ENCODE peak calls at places on chromosomes 16 and 17, in four cellular contexts. S, L, J and A are unnamed samples. For H3K4me1, the result is how much of the 10 kb centered on the place peaks cover.

GRCh38 chr17:66348605-66349165 is 46.3 kb downstream of the PRKCA start:
- DNase-seq in S (peak), L (peak), J (no peak), A (no peak)

GRCh38 chr17:35879748-35880654 is at the start of gene CCL5:
- DNase-seq in S (no peak), L (no peak), J (no peak), A (no peak)

GRCh38 chr17:38528101-38528500 is 77.7 kb downstream of the SRCIN1 start:
- DNase-seq in S (no peak), L (no peak), J (no peak), A (no peak)

GRCh38 chr17:44065668-44066203 is 735 bp downstream of the LSM12 start:
- DNase-seq in S (no peak), L (no peak), J (no peak), A (no peak)

GRCh38 chr17:47948706-47949196 is 7.4 kb downstream of the PNPO start:
- DNase-seq in S (no peak), L (no peak), J (no peak), A (no peak)

GRCh38 chr16:14263011-14263410 is 191.9 kb downstream of the MRTFB start:
- DNase-seq in S (no peak), L (no peak), J (no peak), A (peak)

GRCh38 chr16:11632455-11632921 is 35.8 kb upstream of the SNN start:
- DNase-seq in S (peak), L (peak), J (no peak), A (no peak)

GRCh38 chr16:24978370-24978914 is 36.7 kb downstream of the ARHGAP17 start:
- DNase-seq in S (no peak), L (no peak), J (no peak), A (no peak)

GRCh38 chr16:87854053-87854906 is 15.0 kb downstream of the SLC7A5 start:
- DNase-seq in S (no peak), L (no peak), J (no peak), A (no peak)

GRCh38 chr16:84922351-84923135 is 88.8 kb downstream of the ZDHHC7 start:
- DNase-seq in S (no peak), L (peak), J (no peak), A (no peak)

GRCh38 chr17:28466521-28467048 is 6.9 kb upstream of the SLC13A2 start:
- DNase-seq in S (peak), L (no peak), J (no peak), A (no peak)

GRCh38 chr17:2120550-2121335 is 65.8 kb downstream of the HIC1 start:
- DNase-seq in S (no peak), L (no peak), J (no peak), A (no peak)

GRCh38 chr17:57946798-57947358 is 8.3 kb downstream of the CUEDC1 start:
- DNase-seq in S (peak), L (peak), J (no peak), A (no peak)

GRCh38 chr17:57949649-57950048 is 5.6 kb downstream of the CUEDC1 start:
- DNase-seq in S (no peak), L (no peak), J (no peak), A (no peak)

GRCh38 chr17:57947369-57947768 is 7.8 kb downstream of the CUEDC1 start:
- DNase-seq in S (no peak), L (no peak), J (no peak), A (no peak)

GRCh38 chr17:57948169-57948554 is 7.0 kb downstream of the CUEDC1 start:
- DNase-seq in S (no peak), L (no peak), J (no peak), A (no peak)

DNA sequence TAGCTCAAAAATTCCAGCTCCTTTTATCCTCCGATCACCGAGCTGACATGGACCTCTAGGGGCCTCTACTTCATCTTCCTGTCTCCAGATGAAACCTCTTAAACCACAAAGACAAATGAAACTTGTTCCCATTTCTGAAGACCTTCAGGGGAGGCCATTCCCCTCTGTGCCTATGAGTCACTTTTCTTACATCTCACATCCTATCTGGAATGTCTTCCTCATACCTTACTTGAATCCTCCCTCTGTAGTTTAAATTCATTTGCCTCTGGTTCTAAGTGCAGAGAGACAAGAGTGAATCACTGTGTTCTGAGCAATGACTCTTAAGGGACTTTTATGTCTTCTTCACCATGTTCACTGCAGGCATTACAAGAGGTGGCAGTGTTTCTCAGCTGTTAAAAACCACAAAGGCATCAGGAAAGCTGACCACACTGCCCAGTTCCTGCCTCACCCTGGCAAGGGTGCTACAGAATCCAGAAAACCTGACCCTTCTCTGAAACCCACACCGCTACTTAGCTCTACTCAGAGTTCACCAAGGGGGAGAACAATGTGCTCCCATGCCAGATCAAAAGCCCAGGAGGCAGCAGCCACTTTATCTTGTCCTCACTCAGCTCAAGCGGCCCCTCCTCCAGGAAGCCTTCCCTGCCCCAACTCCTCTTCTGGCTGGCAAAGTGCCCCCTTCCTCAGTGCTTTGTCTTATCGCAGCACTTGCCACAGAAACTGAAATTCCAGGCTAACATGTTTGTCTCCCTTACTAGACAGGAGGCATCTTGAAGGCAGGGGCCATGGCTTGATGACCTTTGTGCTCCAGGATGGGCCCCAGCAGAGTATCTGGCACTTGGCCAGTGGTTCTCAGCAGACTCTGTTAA is 6.4 kb downstream of the CUEDC1 start:
- DNase-seq in S (peak), L (no peak), J (no peak), A (no peak)
- H3K4me1 ChIP-seq in S (under half), L (half or more), J (half or more), A (half or more)

GRCh38 chr17:42122371-42123303 is at the start of gene HSPB9:
- DNase-seq in S (no peak), L (peak), J (no peak), A (no peak)

GRCh38 chr17:42121066-42121769 is at the start of gene KAT2A:
- DNase-seq in S (peak), L (peak), J (no peak), A (no peak)

GRCh38 chr17:42126836-42127235 is 4.2 kb downstream of the HSPB9 start:
- DNase-seq in S (no peak), L (no peak), J (no peak), A (no peak)

GRCh38 chr17:42125565-42125964 is 3.0 kb downstream of the HSPB9 start:
- DNase-seq in S (no peak), L (no peak), J (no peak), A (no peak)

GRCh38 chr17:42124256-42124655 is 1.7 kb downstream of the HSPB9 start:
- DNase-seq in S (no peak), L (no peak), J (no peak), A (no peak)
- TF ChIP-seq CTCF in S (no peak), L (no peak), J (no peak), A (no peak)

GRCh38 chr16:66299349-66299748 is 67.1 kb upstream of the CDH5 start:
- DNase-seq in S (no peak), L (no peak), J (no peak), A (no peak)
- H3K4me1 ChIP-seq in S (under half), L (under half), J (under half), A (under half)

GRCh38 chr17:78111727-78112507 is 16.6 kb downstream of the TMC6 start:
- DNase-seq in S (no peak), L (no peak), J (no peak), A (no peak)

GRCh38 chr17:78114831-78115723 is 13.5 kb downstream of the TMC6 start:
- DNase-seq in S (no peak), L (no peak), J (no peak), A (no peak)

GRCh38 chr17:78111012-78111726 is 17.4 kb downstream of the TMC6 start:
- DNase-seq in S (no peak), L (no peak), J (no peak), A (no peak)

GRCh38 chr17:78113804-78114785 is 14.5 kb downstream of the TMC6 start:
- DNase-seq in S (no peak), L (no peak), J (no peak), A (no peak)

DNA sequence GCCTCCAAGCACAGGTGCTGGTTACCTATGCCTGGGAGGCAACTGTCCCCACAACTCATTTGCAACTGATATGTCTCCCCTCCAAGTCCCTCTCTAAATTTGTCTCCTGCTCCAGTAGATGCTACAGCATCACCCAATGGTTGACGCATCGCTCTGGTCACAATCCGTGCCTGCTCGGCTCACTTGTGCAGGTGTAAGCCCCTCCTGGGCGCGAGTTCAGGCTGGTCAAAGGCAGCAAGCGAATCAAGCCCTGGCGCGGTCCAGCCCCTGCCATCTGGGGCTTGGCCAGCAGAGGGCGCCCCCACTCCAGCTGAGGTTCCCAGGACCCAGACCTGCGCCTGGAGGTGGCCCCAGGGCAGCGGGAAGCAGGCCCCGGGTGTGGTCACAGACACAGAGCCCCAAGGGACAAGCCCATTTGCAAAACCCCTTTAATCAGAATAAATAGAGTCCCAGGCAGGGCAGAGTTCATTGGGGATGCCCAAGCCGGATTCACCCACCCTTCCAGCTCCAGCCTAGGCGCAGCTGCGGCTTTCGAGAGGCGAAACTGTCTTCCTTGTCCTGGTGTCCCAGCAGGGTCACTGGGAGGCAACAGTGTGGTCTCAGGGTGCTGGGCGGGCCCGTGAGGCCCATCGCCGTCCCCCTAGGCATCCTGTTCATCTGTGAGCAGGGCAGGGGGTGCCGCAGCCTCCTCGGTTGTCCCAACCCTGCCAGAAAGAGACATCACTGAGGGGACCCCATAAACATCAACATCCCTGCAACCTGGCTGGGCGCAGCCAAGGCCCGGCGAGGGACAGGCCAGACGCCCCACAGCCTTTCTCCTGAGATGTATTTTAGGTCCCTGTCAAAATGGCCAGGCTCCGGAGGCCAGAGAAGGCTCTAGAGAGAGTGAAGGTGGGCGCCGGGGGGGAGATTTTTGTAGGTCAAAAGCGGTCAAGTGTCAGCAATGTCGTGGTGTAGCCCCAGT is 15.8 kb downstream of the TMC6 start:
- DNase-seq in S (no peak), L (peak), J (no peak), A (no peak)
- TF ChIP-seq CTCF in S (peak), L (peak), J (peak), A (peak)